ENCODE peak calls at places on chromosomes 4 and X, in nine cellular contexts. One of them, this sample, is unnamed.

GRCh38 chr4:72112514-72113156 is 80.8 kb downstream of the NPFFR2 start:
- DNase-seq in mucosa of descending colon: no peak
- DNase-seq in dorsolateral prefrontal cortex: no peak
- DNase-seq in pancreas: no peak
- DNase-seq in GM20000: peak; percentile 41
- DNase-seq in GM13977: peak; percentile 26
- DNase-seq in astrocyte of the spinal cord: peak; percentile 83
- DNase-seq in H1: no peak
- DNase-seq in neural crest cell: no peak
- DNase-seq in this sample: no peak

GRCh38 chr4:176034498-176034897 is 31.1 kb upstream of the WDR17 start:
- DNase-seq in mucosa of descending colon: peak; percentile 15
- DNase-seq in dorsolateral prefrontal cortex: no peak
- DNase-seq in pancreas: no peak
- DNase-seq in GM20000: no peak
- DNase-seq in GM13977: no peak
- DNase-seq in astrocyte of the spinal cord: peak; percentile 57
- DNase-seq in H1: no peak
- DNase-seq in neural crest cell: peak; percentile 17
- DNase-seq in this sample: no peak

GRCh38 chr4:94256833-94257232 is 49.2 kb downstream of the SMARCAD1 start:
- DNase-seq in mucosa of descending colon: no peak
- DNase-seq in dorsolateral prefrontal cortex: no peak
- DNase-seq in pancreas: no peak
- DNase-seq in GM20000: no peak
- DNase-seq in GM13977: no peak
- DNase-seq in astrocyte of the spinal cord: no peak
- DNase-seq in H1: no peak
- DNase-seq in neural crest cell: no peak
- DNase-seq in this sample: no peak

GRCh38 chr4:27366424-27366823 is 505.8 kb downstream of the STIM2 start:
- DNase-seq in mucosa of descending colon: no peak
- DNase-seq in dorsolateral prefrontal cortex: no peak
- DNase-seq in pancreas: no peak
- DNase-seq in GM20000: no peak
- DNase-seq in GM13977: no peak
- DNase-seq in astrocyte of the spinal cord: peak; percentile 92
- DNase-seq in H1: no peak
- DNase-seq in neural crest cell: no peak
- DNase-seq in this sample: no peak

GRCh38 chrX:134933248-134933647 is 57.5 kb upstream of the SMIM10 start:
- DNase-seq in mucosa of descending colon: no peak
- DNase-seq in dorsolateral prefrontal cortex: no peak
- DNase-seq in pancreas: no peak
- DNase-seq in GM20000: no peak
- DNase-seq in GM13977: no peak
- DNase-seq in astrocyte of the spinal cord: no peak
- DNase-seq in H1: no peak
- DNase-seq in neural crest cell: no peak
- DNase-seq in this sample: no peak

GRCh38 chr4:182137343-182137742 is 105.9 kb upstream of the TENM3 start:
- DNase-seq in mucosa of descending colon: no peak
- DNase-seq in dorsolateral prefrontal cortex: no peak
- DNase-seq in pancreas: no peak
- DNase-seq in GM20000: no peak
- DNase-seq in GM13977: no peak
- DNase-seq in astrocyte of the spinal cord: peak; percentile 44
- DNase-seq in H1: no peak
- DNase-seq in neural crest cell: no peak
- DNase-seq in this sample: no peak

GRCh38 chrX:56762707-56763555 is 33.9 kb downstream of the NBDY start:
- DNase-seq in mucosa of descending colon: no peak
- DNase-seq in dorsolateral prefrontal cortex: no peak
- DNase-seq in pancreas: no peak
- DNase-seq in GM20000: no peak
- DNase-seq in GM13977: no peak
- DNase-seq in astrocyte of the spinal cord: no peak
- DNase-seq in H1: no peak
- DNase-seq in neural crest cell: no peak
- DNase-seq in this sample: no peak

GRCh38 chr4:135194477-135194876 is 992.9 kb upstream of the PABPC4L start:
- DNase-seq in mucosa of descending colon: no peak
- DNase-seq in dorsolateral prefrontal cortex: no peak
- DNase-seq in pancreas: no peak
- DNase-seq in GM20000: no peak
- DNase-seq in GM13977: no peak
- DNase-seq in astrocyte of the spinal cord: no peak
- DNase-seq in H1: no peak
- DNase-seq in neural crest cell: no peak
- DNase-seq in this sample: no peak

GRCh38 chr4:2469192-2469984 is 482 bp downstream of the RNF4 start:
- DNase-seq in mucosa of descending colon: peak; percentile 72
- DNase-seq in dorsolateral prefrontal cortex: no peak
- DNase-seq in pancreas: peak; percentile 36
- DNase-seq in GM20000: peak; percentile 82
- DNase-seq in GM13977: peak; percentile 82
- DNase-seq in astrocyte of the spinal cord: no peak
- DNase-seq in H1: no peak
- DNase-seq in neural crest cell: no peak
- DNase-seq in this sample: peak; percentile 54
- TF ChIP-seq CTCF in mucosa of descending colon: no peak
- TF ChIP-seq CTCF in dorsolateral prefrontal cortex: no peak
- TF ChIP-seq CTCF in pancreas: no peak
- TF ChIP-seq CTCF in GM20000: no peak
- TF ChIP-seq CTCF in GM13977: no peak
- TF ChIP-seq CTCF in astrocyte of the spinal cord: no peak
- TF ChIP-seq CTCF in H1: no peak
- TF ChIP-seq CTCF in neural crest cell: no peak
- TF ChIP-seq CTCF in this sample: no peak

DNA sequence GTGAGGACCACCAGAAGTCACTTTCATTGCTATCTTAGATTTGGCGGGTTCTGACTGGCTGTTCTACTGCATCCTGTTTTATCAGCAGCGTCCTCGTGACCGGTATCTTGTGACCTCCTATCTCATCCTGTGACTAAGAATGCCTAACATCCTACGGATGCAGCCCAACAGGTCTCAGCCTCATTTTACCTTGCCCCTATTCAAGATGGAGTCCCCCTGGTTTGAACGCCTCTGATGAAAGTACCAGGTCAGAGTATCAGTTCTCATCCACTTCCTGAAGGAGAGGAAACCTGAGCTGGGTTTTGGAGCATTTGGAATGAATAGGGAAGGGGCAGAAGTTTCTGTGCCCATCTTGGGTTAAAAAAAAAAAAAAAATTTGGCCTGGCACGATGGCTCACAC is 70.2 kb downstream of the SLC34A2 start:
- DNase-seq in mucosa of descending colon: no peak
- DNase-seq in dorsolateral prefrontal cortex: no peak
- DNase-seq in pancreas: no peak
- DNase-seq in GM20000: no peak
- DNase-seq in GM13977: no peak
- DNase-seq in astrocyte of the spinal cord: no peak
- DNase-seq in H1: no peak
- DNase-seq in neural crest cell: no peak
- DNase-seq in this sample: no peak
- TF ChIP-seq CTCF in mucosa of descending colon: no peak
- TF ChIP-seq CTCF in dorsolateral prefrontal cortex: no peak
- TF ChIP-seq CTCF in pancreas: no peak
- TF ChIP-seq CTCF in GM20000: no peak
- TF ChIP-seq CTCF in GM13977: no peak
- TF ChIP-seq CTCF in astrocyte of the spinal cord: no peak
- TF ChIP-seq CTCF in H1: no peak
- TF ChIP-seq CTCF in neural crest cell: no peak
- TF ChIP-seq CTCF in this sample: no peak

GRCh38 chr4:987689-988513 is 1.1 kb downstream of the IDUA start:
- DNase-seq in mucosa of descending colon: no peak
- DNase-seq in dorsolateral prefrontal cortex: no peak
- DNase-seq in pancreas: no peak
- DNase-seq in GM20000: no peak
- DNase-seq in GM13977: no peak
- DNase-seq in astrocyte of the spinal cord: no peak
- DNase-seq in H1: no peak
- DNase-seq in neural crest cell: no peak
- DNase-seq in this sample: no peak

GRCh38 chr4:988726-989721 is 2.2 kb downstream of the IDUA start:
- DNase-seq in mucosa of descending colon: no peak
- DNase-seq in dorsolateral prefrontal cortex: no peak
- DNase-seq in pancreas: no peak
- DNase-seq in GM20000: no peak
- DNase-seq in GM13977: no peak
- DNase-seq in astrocyte of the spinal cord: no peak
- DNase-seq in H1: no peak
- DNase-seq in neural crest cell: no peak
- DNase-seq in this sample: no peak

GRCh38 chr4:985123-985830 is 1.6 kb upstream of the IDUA start:
- DNase-seq in mucosa of descending colon: peak; percentile 89
- DNase-seq in dorsolateral prefrontal cortex: no peak
- DNase-seq in pancreas: peak; percentile 74
- DNase-seq in GM20000: peak; percentile 87
- DNase-seq in GM13977: peak; percentile 90
- DNase-seq in astrocyte of the spinal cord: no peak
- DNase-seq in H1: peak; percentile 87
- DNase-seq in neural crest cell: peak; percentile 53
- DNase-seq in this sample: peak; percentile 75

GRCh38 chr4:986428-986948 is 356 bp upstream of the IDUA start:
- DNase-seq in mucosa of descending colon: no peak
- DNase-seq in dorsolateral prefrontal cortex: no peak
- DNase-seq in pancreas: no peak
- DNase-seq in GM20000: no peak
- DNase-seq in GM13977: no peak
- DNase-seq in astrocyte of the spinal cord: no peak
- DNase-seq in H1: no peak
- DNase-seq in neural crest cell: no peak
- DNase-seq in this sample: no peak

GRCh38 chr4:986949-987688 is at the start of gene IDUA:
- DNase-seq in mucosa of descending colon: peak; percentile 89
- DNase-seq in dorsolateral prefrontal cortex: peak; percentile 77
- DNase-seq in pancreas: peak; percentile 74
- DNase-seq in GM20000: peak; percentile 96
- DNase-seq in GM13977: peak; percentile 95
- DNase-seq in astrocyte of the spinal cord: peak; percentile 54
- DNase-seq in H1: peak; percentile 79
- DNase-seq in neural crest cell: peak; percentile 69
- DNase-seq in this sample: peak; percentile 85
- TF ChIP-seq CTCF in mucosa of descending colon: no peak
- TF ChIP-seq CTCF in dorsolateral prefrontal cortex: peak; percentile 54
- TF ChIP-seq CTCF in pancreas: peak; percentile 10
- TF ChIP-seq CTCF in GM20000: peak; percentile 16
- TF ChIP-seq CTCF in GM13977: peak; percentile 70
- TF ChIP-seq CTCF in astrocyte of the spinal cord: peak; percentile 49
- TF ChIP-seq CTCF in H1: no peak
- TF ChIP-seq CTCF in neural crest cell: peak; percentile 63
- TF ChIP-seq CTCF in this sample: peak; percentile 47

DNA sequence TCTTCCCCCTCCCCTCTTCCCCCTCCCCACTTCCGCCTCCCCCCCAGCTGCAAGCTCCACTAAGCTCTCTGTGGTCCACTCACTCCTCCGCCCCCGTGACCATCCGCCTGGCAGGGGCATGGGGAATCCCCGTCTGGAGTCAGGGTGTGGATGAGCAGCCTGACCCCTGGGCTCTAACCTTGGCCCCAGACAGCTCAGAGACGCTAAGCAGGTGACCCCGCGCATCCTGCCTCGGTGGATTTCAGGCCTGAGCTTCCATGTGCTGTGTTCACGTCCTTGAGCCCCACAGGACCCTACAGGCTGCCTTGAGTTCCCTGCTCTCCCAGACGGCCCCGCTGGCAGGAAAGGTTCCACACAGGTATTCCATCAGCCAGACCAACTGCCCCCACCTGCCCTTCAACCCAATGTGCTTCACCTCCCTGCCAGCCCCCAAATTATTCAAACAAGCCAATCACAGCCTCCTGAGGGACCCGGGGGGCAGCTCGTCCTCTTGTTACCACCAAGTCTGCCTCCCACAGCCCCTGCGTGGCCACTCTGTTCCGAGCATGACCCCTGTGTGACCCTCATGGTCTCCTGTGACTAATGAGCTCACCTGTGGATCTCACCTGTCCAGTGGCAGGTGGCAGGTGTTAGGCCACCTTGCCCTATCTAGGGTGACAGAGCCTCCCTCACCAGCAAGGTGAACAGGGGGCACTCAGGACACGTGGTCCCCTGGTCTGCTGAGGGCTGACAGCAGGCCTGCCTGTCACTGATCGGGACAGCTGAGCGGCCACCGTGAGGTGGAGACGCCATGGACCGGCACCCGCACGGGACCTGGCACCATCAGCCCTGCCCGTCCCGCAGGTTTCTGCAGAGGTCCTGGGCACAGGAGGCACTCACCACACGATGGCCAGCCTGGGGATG is 73.2 kb upstream of the MXD4 start:
- DNase-seq in mucosa of descending colon: no peak
- DNase-seq in dorsolateral prefrontal cortex: no peak
- DNase-seq in pancreas: no peak
- DNase-seq in GM20000: peak; percentile 17
- DNase-seq in GM13977: no peak
- DNase-seq in astrocyte of the spinal cord: no peak
- DNase-seq in H1: no peak
- DNase-seq in neural crest cell: no peak
- DNase-seq in this sample: peak; percentile 27
- TF ChIP-seq CTCF in mucosa of descending colon: no peak
- TF ChIP-seq CTCF in dorsolateral prefrontal cortex: no peak
- TF ChIP-seq CTCF in pancreas: no peak
- TF ChIP-seq CTCF in GM20000: no peak
- TF ChIP-seq CTCF in GM13977: no peak
- TF ChIP-seq CTCF in astrocyte of the spinal cord: no peak
- TF ChIP-seq CTCF in H1: no peak
- TF ChIP-seq CTCF in neural crest cell: no peak
- TF ChIP-seq CTCF in this sample: no peak